ENCODE peak calls at places on chromosomes 3 and 15, in six cellular contexts. M is MV-4-11; R is D341Med; W is activated T-cell treated with anti-CD3 and anti-CD28 coated beads, Interleukin-2, amount 50 U/mL, for 72 hours; Z is uterus; U is NCI-H524 treated with DMSO at 0.1 percent for 48 hours. Y is an unnamed sample.

GRCh38 chr3:32791833-32792232 is 26.0 kb upstream of the TRIM71 start:
- DNase-seq in M (no peak), U (no peak), W (no peak), Z (no peak), R (no peak), Y (no peak)

GRCh38 chr3:30872879-30873278 is 21.6 kb downstream of the GADL1 start:
- DNase-seq in Z (no peak), W (no peak), R (no peak), U (no peak), M (no peak), Y (no peak)

GRCh38 chr3:25663324-25664065 is 1.2 kb downstream of the TOP2B start:
- DNase-seq in U (peak), R (peak), Z (no peak), M (peak), W (peak), Y (no peak)

GRCh38 chr15:71800835-71801745 is 9.3 kb upstream of the NR2E3 start:
- DNase-seq in W (peak), Z (peak), R (peak), M (peak), U (peak), Y (peak)

GRCh38 chr3:51311055-51311454 is 74.0 kb upstream of the MANF start:
- DNase-seq in U (no peak), Z (no peak), M (no peak), W (no peak), R (no peak), Y (no peak)

GRCh38 chr15:71538181-71538580 is 272.2 kb upstream of the NR2E3 start:
- DNase-seq in W (no peak), U (no peak), Z (no peak), R (no peak), M (no peak), Y (no peak)

GRCh38 chr15:28932361-28932760 is 46.6 kb downstream of the APBA2 start:
- DNase-seq in W (no peak), Z (no peak), U (no peak), R (no peak), M (no peak), Y (no peak)

GRCh38 chr15:92821491-92822116 is 78.5 kb upstream of the CHD2 start:
- DNase-seq in M (no peak), R (no peak), Z (peak), W (peak), U (no peak), Y (no peak)

GRCh38 chr15:31202953-31203352 is 101.4 kb upstream of the TRPM1 start:
- DNase-seq in M (no peak), Z (no peak), W (peak), R (no peak), U (no peak), Y (no peak)

GRCh38 chr15:92159481-92159880 is 234.2 kb upstream of the ST8SIA2 start:
- DNase-seq in W (no peak), M (no peak), Z (no peak), R (no peak), U (no peak), Y (no peak)